ENCODE peak calls at places on chromosomes 4 and X, in nine cellular contexts. P is activated CD4-positive, alpha-beta T cell treated with anti-CD3 and anti-CD28 coated beads for 1 hour; K is AG08395; X is amygdala; Z is EH; L is stimulated activated CD8-positive, alpha-beta memory T cell treated with anti-CD3 and anti-CD28 coated beads, Interleukin-7, amount 100 ng/mL, for 24 hours; F is mucosa of descending colon; B is activated T-cell treated with anti-CD3 and anti-CD28 coated beads, Interleukin-2, amount 50 U/mL, for 4 hours; G is HT1080. S is an unnamed sample.
A peak's percentile ranks its signal among the peaks of the same experiment; 100 is the strongest.

GRCh38 chr4:78613522-78614311 is 62.1 kb downstream of the ANXA3 start:
- DNase-seq in P (no peak), K (no peak), X (no peak), Z (no peak), L (no peak), F (no peak), B (no peak), G (no peak), S (no peak)

GRCh38 chr4:71074452-71075299 is 81.2 kb downstream of the DCK start:
- DNase-seq in P (no peak), K (peak; percentile 35), X (no peak), Z (peak; percentile 36), L (no peak), F (peak; percentile 40), B (no peak), G (no peak), S (no peak)

GRCh38 chr4:117777721-117778120 is 256.6 kb upstream of the NDST3 start:
- DNase-seq in P (no peak), K (no peak), X (no peak), Z (no peak), L (no peak), F (no peak), B (no peak), G (no peak), S (no peak)

GRCh38 chr4:107740381-107740780 is 20.3 kb upstream of the PAPSS1 start:
- DNase-seq in P (no peak), K (no peak), X (no peak), Z (peak; percentile 43), L (no peak), F (peak; percentile 14), B (no peak), G (no peak), S (no peak)

GRCh38 chr4:170868191-170868590 is 778.4 kb upstream of the AADAT start:
- DNase-seq in P (no peak), K (no peak), X (no peak), Z (no peak), L (no peak), F (no peak), B (no peak), G (peak; percentile 69), S (no peak)

GRCh38 chr4:7666011-7666410 is 231.3 kb upstream of the PSAPL1 start:
- DNase-seq in P (no peak), K (no peak), X (no peak), Z (no peak), L (no peak), F (no peak), B (no peak), G (no peak), S (no peak)

GRCh38 chr4:4969298-4969697 is 50.0 kb downstream of the CYTL1 start:
- DNase-seq in P (no peak), K (peak; percentile 96), X (no peak), Z (peak; percentile 58), L (no peak), F (peak; percentile 18), B (no peak), G (peak; percentile 36), S (no peak)

GRCh38 chr4:98506462-98507132 is 151.8 kb downstream of the TSPAN5 start:
- DNase-seq in P (no peak), K (no peak), X (no peak), Z (no peak), L (no peak), F (no peak), B (no peak), G (no peak), S (no peak)

GRCh38 chr4:100311181-100311580 is 120.9 kb upstream of the DDIT4L start:
- DNase-seq in P (no peak), K (no peak), X (no peak), Z (no peak), L (no peak), F (no peak), B (no peak), G (peak; percentile 44), S (no peak)

GRCh38 chrX:36431819-36432218 is 512.3 kb downstream of the CFAP47 start:
- DNase-seq in P (no peak), K (no peak), X (no peak), Z (peak; percentile 0), L (no peak), F (no peak), B (no peak), G (peak; percentile 88), S (no peak)

GRCh38 chrX:13430136-13430827 is 110.4 kb upstream of the ATXN3L start:
- DNase-seq in P (no peak), K (no peak), X (no peak), Z (peak; percentile 50), L (no peak), F (no peak), B (no peak), G (peak; percentile 25), S (no peak)

GRCh38 chr4:84498203-84499026 is 677 bp downstream of the NKX6-1 start:
- DNase-seq in P (no peak), K (peak; percentile 48), X (no peak), Z (peak; percentile 47), L (no peak), F (no peak), B (no peak), G (peak; percentile 13), S (no peak)

GRCh38 chr4:78764498-78764961 is 11.6 kb upstream of the BMP2K start:
- DNase-seq in P (no peak), K (no peak), X (no peak), Z (peak; percentile 36), L (no peak), F (no peak), B (no peak), G (peak; percentile 61), S (no peak)

GRCh38 chr4:1021386-1022050 is 10.1 kb downstream of the FGFRL1 start:
- DNase-seq in P (no peak), K (no peak), X (no peak), Z (no peak), L (no peak), F (no peak), B (no peak), G (no peak), S (no peak)

GRCh38 chr4:154189346-154189745 is 302.3 kb downstream of the DCHS2 start:
- DNase-seq in P (no peak), K (peak; percentile 69), X (no peak), Z (peak; percentile 49), L (no peak), F (no peak), B (no peak), G (peak; percentile 80), S (no peak)

GRCh38 chr4:140137654-140138053 is 16.3 kb downstream of the MAML3 start:
- DNase-seq in P (no peak), K (no peak), X (no peak), Z (peak; percentile 9), L (no peak), F (no peak), B (no peak), G (peak; percentile 27), S (no peak)

GRCh38 chr4:4269326-4269725 is 20.6 kb downstream of the LYAR start:
- DNase-seq in P (no peak), K (no peak), X (no peak), Z (no peak), L (no peak), F (no peak), B (no peak), G (no peak), S (no peak)

GRCh38 chrX:139554991-139555675 is 24.6 kb downstream of the F9 start:
- DNase-seq in P (no peak), K (no peak), X (no peak), Z (no peak), L (no peak), F (no peak), B (no peak), G (no peak), S (no peak)

GRCh38 chrX:137025930-137026329 is 7.9 kb downstream of the GPR101 start:
- DNase-seq in P (no peak), K (no peak), X (no peak), Z (no peak), L (no peak), F (no peak), B (no peak), G (no peak), S (no peak)

GRCh38 chrX:68999351-68999750 is 165.9 kb downstream of the PJA1 start:
- DNase-seq in P (no peak), K (no peak), X (no peak), Z (no peak), L (no peak), F (no peak), B (no peak), G (peak; percentile 88), S (no peak)

GRCh38 chrX:40578039-40578438 is 2.7 kb upstream of the ATP6AP2 start:
- DNase-seq in P (no peak), K (no peak), X (no peak), Z (no peak), L (no peak), F (no peak), B (no peak), G (no peak), S (no peak)

S was measured in midbrain.